ENCODE peak calls at places on chromosomes 12 and 14, in eight cellular contexts. Y is OCI-LY7, P is AG09309, N is thyroid gland, G is HL-60, L is fibroblast of pulmonary artery, M is AG04450, C is K562. J is an unnamed sample.

GRCh38 chr14:52049721-52050588 is 18.9 kb downstream of the NID2 start:
- DNase-seq in Y (no peak), P (no peak), N (no peak), G (no peak), L (no peak), M (no peak), C (no peak), J (no peak)

GRCh38 chr14:80924365-80925103 is 17.0 kb downstream of the CEP128 start:
- DNase-seq in Y (no peak), P (no peak), N (no peak), G (no peak), L (no peak), M (no peak), C (no peak), J (no peak)

GRCh38 chr14:32693114-32693513 is 245.6 kb upstream of the NPAS3 start:
- DNase-seq in Y (no peak), P (no peak), N (peak), G (no peak), L (peak), M (no peak), C (no peak), J (no peak)

GRCh38 chr12:108833757-108834472 is 23.5 kb downstream of the SSH1 start:
- DNase-seq in Y (no peak), P (no peak), N (peak), G (no peak), L (peak), M (no peak), C (no peak), J (no peak)

GRCh38 chr14:24243336-24243836 is 963 bp upstream of the TINF2 start:
- DNase-seq in Y (peak), P (no peak), N (peak), G (no peak), L (no peak), M (no peak), C (no peak), J (no peak)

GRCh38 chr14:73741876-73742519 is 27.8 kb upstream of the PNMA1 start:
- DNase-seq in Y (peak), P (no peak), N (no peak), G (peak), L (no peak), M (no peak), C (peak), J (no peak)

GRCh38 chr12:45725631-45726593 is 3.6 kb upstream of the ARID2 start:
- DNase-seq in Y (peak), P (no peak), N (peak), G (peak), L (peak), M (no peak), C (peak), J (no peak)

GRCh38 chr12:6843118-6843902 is 2.6 kb downstream of the GNB3 start:
- DNase-seq in Y (peak), P (no peak), N (no peak), G (peak), L (no peak), M (no peak), C (peak), J (no peak)

GRCh38 chr12:47904647-47905312 is at the start of gene VDR:
- DNase-seq in Y (peak), P (no peak), N (peak), G (peak), L (peak), M (peak), C (peak), J (no peak)

GRCh38 chr12:70177637-70178036 is 65.6 kb upstream of the CNOT2 start:
- DNase-seq in Y (no peak), P (no peak), N (no peak), G (no peak), L (peak), M (no peak), C (no peak), J (no peak)

GRCh38 chr14:99321955-99322730 is 50.1 kb upstream of the BCL11B start:
- DNase-seq in Y (no peak), P (no peak), N (no peak), G (no peak), L (no peak), M (no peak), C (no peak), J (no peak)

GRCh38 chr12:103800252-103800771 is 40.7 kb downstream of the NT5DC3 start:
- DNase-seq in Y (no peak), P (no peak), N (peak), G (peak), L (peak), M (peak), C (peak), J (no peak)

GRCh38 chr12:17348311-17348710 is 741.7 kb downstream of the RERGL start:
- DNase-seq in Y (no peak), P (no peak), N (no peak), G (no peak), L (no peak), M (no peak), C (no peak), J (no peak)

GRCh38 chr14:84312551-84312950 is 1217.4 kb upstream of the FLRT2 start:
- DNase-seq in Y (no peak), P (no peak), N (no peak), G (no peak), L (no peak), M (no peak), C (no peak), J (no peak)

GRCh38 chr12:54416908-54417603 is 2.0 kb downstream of the ITGA5 start:
- DNase-seq in Y (no peak), P (no peak), N (no peak), G (peak), L (peak), M (no peak), C (peak), J (no peak)

GRCh38 chr12:120993496-120993895 is 15.2 kb downstream of the HNF1A start:
- DNase-seq in Y (no peak), P (no peak), N (no peak), G (no peak), L (no peak), M (no peak), C (no peak), J (no peak)

GRCh38 chr12:102569803-102570202 is 89.4 kb upstream of the IGF1 start:
- DNase-seq in Y (no peak), P (no peak), N (no peak), G (no peak), L (no peak), M (no peak), C (no peak), J (no peak)

GRCh38 chr12:87596636-87597035 is 432.6 kb downstream of the C12orf50 start:
- DNase-seq in Y (no peak), P (no peak), N (no peak), G (no peak), L (peak), M (no peak), C (no peak), J (no peak)

GRCh38 chr14:21894003-21894897 is 220.6 kb upstream of the OR4E1 start:
- DNase-seq in Y (peak), P (no peak), N (no peak), G (peak), L (no peak), M (no peak), C (no peak), J (no peak)

GRCh38 chr14:93972618-93973205 is 3.7 kb downstream of the ASB2 start:
- DNase-seq in Y (no peak), P (no peak), N (no peak), G (no peak), L (no peak), M (no peak), C (no peak), J (no peak)

GRCh38 chr12:95336387-95337067 is 118.9 kb downstream of the VEZT start:
- DNase-seq in Y (peak), P (peak), N (peak), G (no peak), L (peak), M (peak), C (peak), J (no peak)

GRCh38 chr12:105198961-105199360 is 37.0 kb downstream of the APPL2 start:
- DNase-seq in Y (no peak), P (no peak), N (no peak), G (no peak), L (no peak), M (no peak), C (no peak), J (no peak)

GRCh38 chr12:113262710-113263109 is 41.4 kb downstream of the TPCN1 start:
- DNase-seq in Y (no peak), P (peak), N (no peak), G (no peak), L (peak), M (no peak), C (no peak), J (no peak)

GRCh38 chr14:90599748-90600507 is 203.1 kb downstream of the CALM1 start:
- DNase-seq in Y (no peak), P (no peak), N (peak), G (no peak), L (peak), M (no peak), C (no peak), J (no peak)

GRCh38 chr12:68189766-68190700 is 30.5 kb upstream of the IFNG start:
- DNase-seq in Y (no peak), P (peak), N (no peak), G (no peak), L (peak), M (no peak), C (no peak), J (no peak)

GRCh38 chr14:35355981-35356839 is 48.3 kb downstream of the NFKBIA start:
- DNase-seq in Y (no peak), P (no peak), N (peak), G (no peak), L (peak), M (no peak), C (peak), J (no peak)

GRCh38 chr14:63777024-63777423 is 49.2 kb upstream of the SGPP1 start:
- DNase-seq in Y (no peak), P (peak), N (no peak), G (no peak), L (peak), M (peak), C (no peak), J (no peak)

GRCh38 chr14:88256997-88257755 is 65.9 kb downstream of the KCNK10 start:
- DNase-seq in Y (no peak), P (no peak), N (no peak), G (no peak), L (no peak), M (no peak), C (no peak), J (no peak)

GRCh38 chr14:90398315-90398811 is 1.5 kb downstream of the CALM1 start:
- DNase-seq in Y (peak), P (no peak), N (peak), G (peak), L (peak), M (no peak), C (no peak), J (no peak)

GRCh38 chr14:57822081-57822480 is 43.8 kb downstream of the SLC35F4 start:
- DNase-seq in Y (no peak), P (no peak), N (no peak), G (no peak), L (no peak), M (no peak), C (no peak), J (no peak)

GRCh38 chr12:116727902-116728301 is 10.0 kb downstream of the SPRING1 start:
- DNase-seq in Y (no peak), P (no peak), N (peak), G (no peak), L (no peak), M (no peak), C (no peak), J (no peak)

GRCh38 chr12:69287556-69287955 is 48.2 kb downstream of the CPSF6 start:
- DNase-seq in Y (no peak), P (no peak), N (no peak), G (no peak), L (no peak), M (no peak), C (no peak), J (no peak)

GRCh38 chr14:60183138-60183537 is 17.9 kb upstream of the DHRS7 start:
- DNase-seq in Y (peak), P (no peak), N (no peak), G (no peak), L (no peak), M (no peak), C (no peak), J (no peak)

GRCh38 chr14:81400202-81400678 is at the start of gene STON2:
- DNase-seq in Y (no peak), P (peak), N (peak), G (no peak), L (peak), M (no peak), C (peak), J (no peak)

GRCh38 chr14:85252011-85252410 is 277.9 kb upstream of the FLRT2 start:
- DNase-seq in Y (no peak), P (peak), N (no peak), G (no peak), L (peak), M (no peak), C (no peak), J (no peak)

GRCh38 chr12:5407457-5407856 is 24.5 kb upstream of the NTF3 start:
- DNase-seq in Y (no peak), P (no peak), N (no peak), G (no peak), L (no peak), M (no peak), C (no peak), J (no peak)

GRCh38 chr12:113082486-113083148 is 26.1 kb downstream of the DTX1 start:
- DNase-seq in Y (no peak), P (no peak), N (no peak), G (no peak), L (no peak), M (no peak), C (no peak), J (no peak)

GRCh38 chr12:64064706-64065105 is 157.4 kb downstream of the KICS2 start:
- DNase-seq in Y (no peak), P (no peak), N (no peak), G (no peak), L (no peak), M (no peak), C (no peak), J (no peak)

GRCh38 chr12:130044991-130045621 is 117.2 kb upstream of the FZD10 start:
- DNase-seq in Y (no peak), P (no peak), N (no peak), G (no peak), L (no peak), M (no peak), C (no peak), J (no peak)
- H3K4me3 ChIP-seq in Y (no peak), P (no peak), N (no peak), G (no peak), L (no peak), M (no peak), C (no peak), J (no peak)

GRCh38 chr12:22282283-22282682 is 52.2 kb downstream of the ST8SIA1 start:
- DNase-seq in Y (no peak), P (no peak), N (no peak), G (no peak), L (peak), M (no peak), C (no peak), J (no peak)

GRCh38 chr12:22285871-22286270 is 48.6 kb downstream of the ST8SIA1 start:
- DNase-seq in Y (no peak), P (no peak), N (no peak), G (no peak), L (peak), M (no peak), C (no peak), J (no peak)

GRCh38 chr12:22284871-22285270 is 49.6 kb downstream of the ST8SIA1 start:
- DNase-seq in Y (no peak), P (no peak), N (no peak), G (no peak), L (peak), M (no peak), C (no peak), J (no peak)

GRCh38 chr12:22283006-22283506 is 51.5 kb downstream of the ST8SIA1 start:
- DNase-seq in Y (no peak), P (peak), N (no peak), G (no peak), L (peak), M (no peak), C (no peak), J (no peak)

GRCh38 chr12:22283508-22283907 is 51.0 kb downstream of the ST8SIA1 start:
- DNase-seq in Y (no peak), P (no peak), N (no peak), G (no peak), L (no peak), M (no peak), C (no peak), J (no peak)
- TF ChIP-seq CTCF in Y (no peak), P (no peak), N (no peak), G (no peak), L (peak), M (peak), C (no peak), J (no peak)

GRCh38 chr12:10154145-10154496 is 17.8 kb downstream of the OLR1 start:
- DNase-seq in Y (no peak), P (no peak), N (no peak), G (no peak), L (no peak), M (no peak), C (no peak), J (no peak)
- H3K4me3 ChIP-seq in Y (peak), P (peak), N (peak), G (no peak), L (peak), M (no peak), C (no peak), J (no peak)

DNA sequence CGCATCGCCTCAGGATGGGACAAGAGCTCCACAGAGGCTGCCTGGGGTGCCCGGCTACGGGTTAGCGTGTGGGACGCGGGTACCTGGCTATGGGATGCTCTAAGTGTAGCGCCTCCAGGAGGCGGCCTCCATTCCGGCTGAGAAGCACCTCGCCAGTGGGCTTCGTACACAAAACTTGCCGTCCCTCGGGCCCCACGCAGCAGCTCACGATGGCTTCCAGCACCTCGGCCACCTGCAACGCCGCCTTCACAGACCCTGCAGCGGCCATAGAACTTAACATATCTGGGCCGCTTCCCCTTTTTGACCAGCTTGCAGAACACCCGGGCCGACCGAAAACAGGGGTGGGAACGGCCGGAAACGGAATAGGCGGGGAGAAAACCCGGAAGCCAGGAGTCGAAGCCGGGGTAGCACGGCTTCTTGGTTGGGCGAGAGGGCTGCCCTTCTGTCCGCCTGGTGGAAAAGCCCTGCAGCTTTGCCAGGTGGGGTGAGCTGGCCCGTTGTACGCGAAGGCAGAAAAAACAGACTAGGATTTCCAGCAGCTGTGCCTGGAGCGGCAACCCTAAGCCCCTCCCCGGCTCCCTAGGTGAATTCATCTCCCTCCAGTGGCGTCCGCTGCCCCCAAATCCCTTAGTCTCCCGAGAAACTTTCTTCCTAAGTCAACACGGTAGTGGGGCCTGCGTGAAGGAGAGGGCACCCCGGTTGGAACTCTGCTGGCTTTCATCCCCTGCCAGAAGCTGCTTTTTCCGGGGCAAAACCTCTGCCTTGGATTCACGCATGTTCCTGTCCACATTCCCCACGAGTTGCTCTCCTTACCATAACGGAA is at the start of gene BBS10:
- DNase-seq in Y (peak), P (peak), N (peak), G (peak), L (peak), M (peak), C (peak), J (peak)
- TF ChIP-seq CTCF in Y (peak), P (peak), N (peak), G (no peak), L (peak), M (peak), C (peak), J (peak)